ENCODE peak calls at places on chromosomes 4 and X, in five cellular contexts. P is sigmoid colon, N is cardiac fibroblast, H is suprapubic skin, S is mammary epithelial cell. D is an unnamed sample.

GRCh38 chr4:3322059-3322550 is 29.3 kb downstream of the RGS12 start:
- DNase-seq in P (no peak), N (peak; percentile 10), H (peak; percentile 62), S (no peak), D (peak; percentile 20)

GRCh38 chr4:84232311-84233095 is 266.6 kb downstream of the NKX6-1 start:
- DNase-seq in P (no peak), N (no peak), H (no peak), S (no peak), D (no peak)

GRCh38 chrX:132520213-132520612 is 31.4 kb upstream of the MBNL3 start:
- DNase-seq in P (no peak), N (no peak), H (no peak), S (no peak), D (no peak)

GRCh38 chr4:153731239-153731638 is 28.6 kb downstream of the RNF175 start:
- DNase-seq in P (no peak), N (peak; percentile 86), H (no peak), S (peak; percentile 92), D (peak; percentile 61)

GRCh38 chr4:77344001-77344400 is 187.0 kb downstream of the CCNG2 start:
- DNase-seq in P (no peak), N (no peak), H (no peak), S (peak; percentile 87), D (no peak)

GRCh38 chr4:83297548-83298260 is 13.1 kb upstream of the COQ2 start:
- DNase-seq in P (no peak), N (no peak), H (no peak), S (no peak), D (no peak)

GRCh38 chrX:29434939-29435338 is 780.4 kb upstream of the MAGEB2 start:
- DNase-seq in P (no peak), N (no peak), H (no peak), S (no peak), D (no peak)

GRCh38 chrX:68994135-68994882 is 165.5 kb downstream of the EFNB1 start:
- DNase-seq in P (no peak), N (no peak), H (peak; percentile 47), S (no peak), D (no peak)

GRCh38 chr4:609400-610050 is 15.8 kb upstream of the PDE6B start:
- DNase-seq in P (no peak), N (no peak), H (no peak), S (no peak), D (no peak)

GRCh38 chrX:114580336-114580735 is 3.5 kb upstream of the HTR2C start:
- DNase-seq in P (no peak), N (no peak), H (no peak), S (no peak), D (no peak)

GRCh38 chrX:47239199-47239598 is 6.4 kb downstream of the USP11 start:
- DNase-seq in P (peak; percentile 30), N (no peak), H (no peak), S (no peak), D (no peak)

GRCh38 chr4:52983563-52984303 is 121.6 kb downstream of the RASL11B start:
- DNase-seq in P (no peak), N (peak; percentile 77), H (no peak), S (peak; percentile 42), D (peak; percentile 65)

GRCh38 chr4:7353846-7354610 is 80.7 kb downstream of the PSAPL1 start:
- DNase-seq in P (no peak), N (no peak), H (no peak), S (no peak), D (no peak)

GRCh38 chr4:70632028-70632427 is 3.5 kb downstream of the ENAM start:
- DNase-seq in P (no peak), N (peak; percentile 69), H (no peak), S (peak; percentile 35), D (peak; percentile 19)

GRCh38 chr4:99648321-99648720 is 9.3 kb downstream of the C4orf54 start:
- DNase-seq in P (no peak), N (no peak), H (no peak), S (no peak), D (no peak)

GRCh38 chr4:136103616-136104015 is 1428.7 kb downstream of the PCDH18 start:
- DNase-seq in P (no peak), N (no peak), H (no peak), S (no peak), D (peak; percentile 3)

GRCh38 chr4:17447675-17448298 is 64.1 kb downstream of the QDPR start:
- DNase-seq in P (no peak), N (peak; percentile 85), H (no peak), S (peak; percentile 51), D (peak; percentile 68)

DNA sequence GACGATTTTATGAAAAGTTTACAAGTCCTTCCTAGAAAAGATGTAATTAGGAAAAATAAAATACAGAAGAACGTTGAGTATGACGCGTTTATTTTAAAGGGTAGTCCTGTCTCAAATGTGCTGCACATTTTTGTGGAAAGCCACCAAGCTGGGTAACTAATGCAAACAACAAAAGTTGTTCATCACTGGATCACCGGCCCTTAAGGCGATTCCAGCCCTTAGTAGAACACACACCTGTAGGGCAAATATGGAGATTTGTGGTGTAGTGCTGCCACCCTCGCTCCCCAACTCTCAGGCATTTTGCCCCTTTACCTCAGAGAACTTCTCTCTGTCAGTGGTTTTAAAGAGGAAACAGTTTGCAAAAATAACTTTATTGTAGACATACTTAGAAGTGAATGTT is 1.9 kb downstream of the TBL1X start:
- DNase-seq in P (no peak), N (no peak), H (no peak), S (no peak), D (no peak)
- H3K4me3 ChIP-seq in P (no peak overlapping the region), N (peak overlapping the region; percentile 60), H (peak overlapping the region; percentile 67), S (no peak overlapping the region), D (peak overlapping the region; percentile 65)

GRCh38 chr4:118904418-118904817 is 15.8 kb downstream of the SYNPO2 start:
- DNase-seq in P (no peak), N (no peak), H (no peak), S (no peak), D (no peak)
- H3K4me3 ChIP-seq in P (no peak overlapping the region), N (no peak overlapping the region), H (no peak overlapping the region), S (no peak overlapping the region), D (no peak overlapping the region)

GRCh38 chrX:25017667-25018247 is 2.0 kb upstream of the ARX start:
- DNase-seq in P (no peak), N (no peak), H (no peak), S (no peak), D (no peak)
- H3K4me3 ChIP-seq in P (no peak overlapping the region), N (no peak overlapping the region), H (no peak overlapping the region), S (peak overlapping the region; percentile 6), D (no peak overlapping the region)

GRCh38 chrX:53268173-53268572 is 13.2 kb downstream of the IQSEC2 start:
- DNase-seq in P (no peak), N (no peak), H (no peak), S (peak; percentile 80), D (no peak)

GRCh38 chrX:53263597-53264094 is 17.7 kb downstream of the IQSEC2 start:
- DNase-seq in P (no peak), N (peak; percentile 73), H (no peak), S (peak; percentile 73), D (no peak)

GRCh38 chrX:53265771-53266170 is 15.6 kb downstream of the IQSEC2 start:
- DNase-seq in P (no peak), N (peak; percentile 84), H (no peak), S (peak; percentile 63), D (no peak)

GRCh38 chrX:53266914-53267313 is 14.5 kb downstream of the IQSEC2 start:
- DNase-seq in P (no peak), N (no peak), H (no peak), S (no peak), D (no peak)

DNA sequence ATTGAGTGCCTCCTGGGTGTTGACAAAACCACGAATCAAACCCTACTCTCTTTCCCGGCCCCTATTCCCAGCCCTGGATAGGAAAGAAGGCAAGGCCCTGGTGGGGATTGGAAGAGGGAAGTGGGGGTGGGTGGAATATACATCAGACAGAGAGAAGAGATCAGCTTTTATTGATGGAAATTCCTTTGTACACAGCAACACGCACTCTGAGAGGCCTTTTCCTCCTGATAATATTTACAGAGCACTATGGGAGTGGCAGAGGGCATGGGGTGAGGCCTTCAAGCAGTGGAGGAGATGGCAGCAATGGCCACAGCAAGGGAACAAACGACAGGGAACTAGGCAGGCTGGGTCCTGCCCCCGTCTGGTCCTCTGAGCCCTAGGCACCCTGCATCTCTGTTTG is 15.2 kb downstream of the IQSEC2 start:
- DNase-seq in P (no peak), N (no peak), H (no peak), S (no peak), D (no peak)
- H3K4me3 ChIP-seq in P (no peak overlapping the region), N (no peak overlapping the region), H (no peak overlapping the region), S (no peak overlapping the region), D (no peak overlapping the region)

DNA sequence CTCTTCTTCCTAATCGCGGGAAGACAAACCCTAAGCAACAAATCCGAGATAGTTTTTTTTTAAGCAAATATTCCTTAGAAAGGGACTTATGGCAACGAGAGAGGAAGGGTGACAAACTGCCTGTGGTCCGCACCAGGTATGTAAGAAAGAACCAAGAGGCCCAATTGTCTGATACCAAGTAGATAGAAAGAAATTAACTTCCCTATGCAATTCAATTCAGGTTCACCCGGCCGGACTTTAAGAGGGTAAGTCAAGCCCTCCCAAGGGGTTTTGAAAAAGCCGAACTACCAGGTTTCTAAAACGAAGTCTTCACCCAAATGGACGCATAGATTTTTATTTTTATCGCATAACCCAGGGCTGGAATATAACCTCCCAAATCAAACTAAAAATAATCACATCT is 1.7 kb upstream of the MAB21L2 start:
- DNase-seq in P (no peak), N (no peak), H (no peak), S (no peak), D (no peak)
- H3K4me3 ChIP-seq in P (peak overlapping the region; percentile 96), N (no peak overlapping the region), H (no peak overlapping the region), S (no peak overlapping the region), D (peak overlapping the region; percentile 46)

GRCh38 chr4:117085185-117085701 is at the start of gene TRAM1L1:
- DNase-seq in P (peak; percentile 72), N (peak; percentile 30), H (peak; percentile 68), S (peak; percentile 41), D (peak; percentile 43)
- H3K4me3 ChIP-seq in P (peak within 1 kb of the TSS; percentile 65), N (peak within 1 kb of the TSS; percentile 52), H (peak within 1 kb of the TSS; percentile 66), S (peak within 1 kb of the TSS; percentile 67), D (peak within 1 kb of the TSS; percentile 61)

GRCh38 chrX:55489315-55490009 is at the start of gene USP51:
- DNase-seq in P (peak; percentile 82), N (peak; percentile 8), H (peak; percentile 67), S (no peak), D (no peak)
- H3K4me3 ChIP-seq in P (peak within 1 kb of the TSS; percentile 50), N (peak within 1 kb of the TSS; percentile 63), H (peak within 1 kb of the TSS; percentile 69), S (peak within 1 kb of the TSS; percentile 53), D (peak within 1 kb of the TSS; percentile 56)

DNA sequence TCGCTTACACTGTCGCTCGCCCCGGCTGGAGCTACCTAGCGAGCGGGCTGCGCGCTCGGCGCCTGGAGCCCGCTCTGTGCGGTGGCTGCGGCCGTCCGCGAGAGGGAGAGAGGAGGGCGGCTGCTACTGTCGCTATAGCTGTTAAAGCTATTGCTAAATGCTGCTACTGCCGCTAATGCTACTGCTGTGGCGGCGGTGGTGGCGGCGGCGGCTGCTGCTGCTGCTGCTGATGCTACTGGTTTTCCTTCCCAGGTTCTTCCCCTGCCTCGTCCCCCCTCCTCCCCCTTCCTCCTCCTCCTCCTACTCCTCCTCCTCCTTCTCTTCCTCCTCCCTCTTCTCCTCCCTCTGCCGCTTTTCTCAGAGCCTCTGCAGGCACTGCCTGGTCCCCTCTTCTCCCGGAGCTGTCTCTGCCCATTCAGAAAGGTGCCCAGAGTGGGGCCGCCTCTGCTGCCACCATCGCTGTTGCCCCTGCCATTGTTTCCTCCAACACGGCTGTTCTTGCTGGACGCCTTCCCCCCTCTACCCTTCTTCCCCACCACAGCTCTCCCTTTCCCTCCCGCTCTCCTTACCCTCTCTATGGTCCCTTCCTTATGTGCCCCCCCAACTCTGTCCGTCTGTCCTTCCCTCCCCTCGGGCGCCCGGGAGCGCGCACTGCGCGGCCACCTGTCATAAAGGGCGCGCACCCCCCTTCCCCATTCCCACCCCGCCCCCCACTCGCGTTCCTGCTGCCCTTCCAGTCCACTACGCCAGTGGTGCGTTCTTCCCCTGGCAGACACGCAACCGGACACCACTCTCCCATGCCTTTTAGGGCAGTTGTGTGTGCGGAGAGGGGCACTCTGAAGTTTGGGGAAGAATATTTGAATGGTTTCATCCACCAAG is at the start of gene NEXMIF:
- DNase-seq in P (peak; percentile 65), N (peak; percentile 13), H (no peak), S (no peak), D (no peak)
- H3K4me3 ChIP-seq in P (peak within 1 kb of the TSS; percentile 45), N (peak within 1 kb of the TSS; percentile 37), H (peak within 1 kb of the TSS; percentile 58), S (peak within 1 kb of the TSS; percentile 31), D (peak within 1 kb of the TSS; percentile 32)